ENCODE peak calls at places on chromosomes 6 and 20, in four cellular contexts. One of them, this sample, is unnamed.

GRCh38 chr20:61661583-61661982 is 404.1 kb downstream of the TAF4 start:
- DNase-seq in ovary: no peak
- DNase-seq in MM.1S: no peak
- DNase-seq in A549: no peak
- DNase-seq in this sample: no peak

GRCh38 chr20:51198238-51198637 is 175.3 kb upstream of the KCNG1 start:
- DNase-seq in ovary: no peak
- DNase-seq in MM.1S: no peak
- DNase-seq in A549: no peak
- DNase-seq in this sample: no peak

GRCh38 chr20:62711703-62712101 is 3.1 kb downstream of the NTSR1 start:
- DNase-seq in ovary: peak; percentile 49
- DNase-seq in MM.1S: no peak
- DNase-seq in A549: no peak
- DNase-seq in this sample: no peak

GRCh38 chr20:1326031-1326930 is 2.7 kb downstream of the SDCBP2 start:
- DNase-seq in ovary: peak; percentile 70
- DNase-seq in MM.1S: no peak
- DNase-seq in A549: no peak
- DNase-seq in this sample: no peak

GRCh38 chr20:47173596-47174216 is 182.8 kb downstream of the ZMYND8 start:
- DNase-seq in ovary: no peak
- DNase-seq in MM.1S: no peak
- DNase-seq in A549: peak; percentile 13
- DNase-seq in this sample: no peak

GRCh38 chr6:1724616-1725015 is 114.9 kb downstream of the FOXC1 start:
- DNase-seq in ovary: no peak
- DNase-seq in MM.1S: no peak
- DNase-seq in A549: peak; percentile 62
- DNase-seq in this sample: no peak

GRCh38 chr6:28953039-28953872 is 29.5 kb upstream of the TRIM27 start:
- DNase-seq in ovary: peak; percentile 42
- DNase-seq in MM.1S: peak; percentile 55
- DNase-seq in A549: peak; percentile 71
- DNase-seq in this sample: peak; percentile 21

GRCh38 chr20:57513199-57513598 is 11.7 kb downstream of the CTCFL start:
- DNase-seq in ovary: no peak
- DNase-seq in MM.1S: no peak
- DNase-seq in A549: no peak
- DNase-seq in this sample: no peak

GRCh38 chr6:16688984-16689636 is 72.2 kb downstream of the ATXN1 start:
- DNase-seq in ovary: no peak
- DNase-seq in MM.1S: no peak
- DNase-seq in A549: peak; percentile 68
- DNase-seq in this sample: peak; percentile 89

GRCh38 chr20:44532981-44533331 is 11.1 kb upstream of the SERINC3 start:
- DNase-seq in ovary: no peak
- DNase-seq in MM.1S: no peak
- DNase-seq in A549: no peak
- DNase-seq in this sample: no peak

GRCh38 chr6:98836962-98837944 is 2.9 kb downstream of the POU3F2 start:
- DNase-seq in ovary: no peak
- DNase-seq in MM.1S: no peak
- DNase-seq in A549: no peak
- DNase-seq in this sample: no peak

GRCh38 chr6:55918639-55919038 is 43.2 kb upstream of the BMP5 start:
- DNase-seq in ovary: no peak
- DNase-seq in MM.1S: no peak
- DNase-seq in A549: no peak
- DNase-seq in this sample: peak; percentile 12

GRCh38 chr6:124772733-124773319 is 189.4 kb upstream of the RNF217 start:
- DNase-seq in ovary: no peak
- DNase-seq in MM.1S: no peak
- DNase-seq in A549: no peak
- DNase-seq in this sample: no peak

GRCh38 chr20:59954718-59955117 is 3.5 kb upstream of the CDH26 start:
- DNase-seq in ovary: no peak
- DNase-seq in MM.1S: no peak
- DNase-seq in A549: no peak
- DNase-seq in this sample: no peak

GRCh38 chr6:64000873-64001497 is 365.4 kb downstream of the PHF3 start:
- DNase-seq in ovary: no peak
- DNase-seq in MM.1S: no peak
- DNase-seq in A549: no peak
- DNase-seq in this sample: no peak

GRCh38 chr20:32052090-32052791 is at the start of gene HCK:
- DNase-seq in ovary: no peak
- DNase-seq in MM.1S: no peak
- DNase-seq in A549: no peak
- DNase-seq in this sample: peak; percentile 21
- H3K27ac ChIP-seq in ovary: no peak within 1 kb of the TSS
- H3K27ac ChIP-seq in MM.1S: no peak within 1 kb of the TSS
- H3K27ac ChIP-seq in A549: no peak within 1 kb of the TSS
- H3K27ac ChIP-seq in this sample: no peak within 1 kb of the TSS

GRCh38 chr6:7086488-7086887 is 21.3 kb upstream of the RREB1 start:
- DNase-seq in ovary: peak; percentile 64
- DNase-seq in MM.1S: peak; percentile 68
- DNase-seq in A549: no peak
- DNase-seq in this sample: peak; percentile 46

GRCh38 chr6:7088076-7088742 is 19.6 kb upstream of the RREB1 start:
- DNase-seq in ovary: no peak
- DNase-seq in MM.1S: no peak
- DNase-seq in A549: no peak
- DNase-seq in this sample: no peak

GRCh38 chr6:7085911-7086310 is 21.9 kb upstream of the RREB1 start:
- DNase-seq in ovary: peak; percentile 55
- DNase-seq in MM.1S: peak; percentile 71
- DNase-seq in A549: no peak
- DNase-seq in this sample: peak; percentile 82

GRCh38 chr6:7087491-7087979 is 20.2 kb upstream of the RREB1 start:
- DNase-seq in ovary: no peak
- DNase-seq in MM.1S: peak; percentile 29
- DNase-seq in A549: no peak
- DNase-seq in this sample: no peak

GRCh38 chr6:7087066-7087465 is 20.7 kb upstream of the RREB1 start:
- DNase-seq in ovary: no peak
- DNase-seq in MM.1S: peak; percentile 51
- DNase-seq in A549: no peak
- DNase-seq in this sample: peak; percentile 40
- H3K27ac ChIP-seq in ovary: no peak overlapping the region
- H3K27ac ChIP-seq in MM.1S: peak overlapping the region; percentile 50
- H3K27ac ChIP-seq in A549: no peak overlapping the region
- H3K27ac ChIP-seq in this sample: no peak overlapping the region

GRCh38 chr6:36119209-36119608 is 11.1 kb upstream of the MAPK13 start:
- DNase-seq in ovary: no peak
- DNase-seq in MM.1S: no peak
- DNase-seq in A549: no peak
- DNase-seq in this sample: no peak
- H3K27ac ChIP-seq in ovary: no peak overlapping the region
- H3K27ac ChIP-seq in MM.1S: no peak overlapping the region
- H3K27ac ChIP-seq in A549: no peak overlapping the region
- H3K27ac ChIP-seq in this sample: no peak overlapping the region

GRCh38 chr6:139099984-139100383 is 34.9 kb upstream of the HECA start:
- DNase-seq in ovary: no peak
- DNase-seq in MM.1S: no peak
- DNase-seq in A549: no peak
- DNase-seq in this sample: no peak
- H3K27ac ChIP-seq in ovary: no peak overlapping the region
- H3K27ac ChIP-seq in MM.1S: no peak overlapping the region
- H3K27ac ChIP-seq in A549: no peak overlapping the region
- H3K27ac ChIP-seq in this sample: no peak overlapping the region

DNA sequence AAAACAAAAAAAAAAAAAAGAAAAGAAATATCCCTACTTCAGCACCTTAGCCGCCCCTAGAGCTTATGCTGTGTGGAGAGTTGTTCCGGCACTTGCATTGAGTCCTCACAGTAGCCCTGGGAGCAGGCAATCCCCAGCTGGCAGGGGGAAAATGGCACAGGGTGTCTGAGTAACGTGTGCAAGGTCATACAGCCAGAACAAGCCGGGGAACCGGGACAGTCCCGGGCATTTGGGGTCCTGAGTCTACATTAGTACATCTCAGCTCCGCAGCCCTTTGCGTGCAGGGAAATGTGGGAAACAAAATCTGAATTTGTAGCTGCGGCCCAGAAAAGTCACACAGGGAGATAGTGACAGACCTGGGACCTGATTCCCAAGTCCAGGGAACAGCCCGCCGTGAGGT is 3.4 kb downstream of the BAK1 start:
- DNase-seq in ovary: no peak
- DNase-seq in MM.1S: no peak
- DNase-seq in A549: no peak
- DNase-seq in this sample: no peak
- H3K27ac ChIP-seq in ovary: peak overlapping the region; percentile 5
- H3K27ac ChIP-seq in MM.1S: no peak overlapping the region
- H3K27ac ChIP-seq in A549: no peak overlapping the region
- H3K27ac ChIP-seq in this sample: no peak overlapping the region

GRCh38 chr6:26571592-26572296 is 25.0 kb upstream of the ABT1 start:
- DNase-seq in ovary: peak; percentile 75
- DNase-seq in MM.1S: no peak
- DNase-seq in A549: peak; percentile 90
- DNase-seq in this sample: peak; percentile 72
- H3K27ac ChIP-seq in ovary: no peak overlapping the region
- H3K27ac ChIP-seq in MM.1S: no peak overlapping the region
- H3K27ac ChIP-seq in A549: peak overlapping the region; percentile 78
- H3K27ac ChIP-seq in this sample: no peak overlapping the region